ENCODE peak calls at places on chromosomes 16 and 17, in five cellular contexts. One of them, this sample, is unnamed.

GRCh38 chr16:85141491-85142128 is 29.3 kb upstream of the CIBAR2 start:
- DNase-seq in hypothalamus: no peak
- DNase-seq in neural progenitor cell: no peak
- DNase-seq in GM12865: no peak
- DNase-seq in non-pigmented ciliary epithelial cell: no peak
- DNase-seq in this sample: peak

GRCh38 chr16:26334218-26335111 is 642.7 kb downstream of the HS3ST4 start:
- DNase-seq in hypothalamus: no peak
- DNase-seq in neural progenitor cell: peak
- DNase-seq in GM12865: no peak
- DNase-seq in non-pigmented ciliary epithelial cell: no peak
- DNase-seq in this sample: no peak

GRCh38 chr16:24085665-24086064 is 170.5 kb upstream of the CACNG3 start:
- DNase-seq in hypothalamus: no peak
- DNase-seq in neural progenitor cell: no peak
- DNase-seq in GM12865: no peak
- DNase-seq in non-pigmented ciliary epithelial cell: no peak
- DNase-seq in this sample: no peak

GRCh38 chr17:65742433-65743312 is 181.2 kb upstream of the AXIN2 start:
- DNase-seq in hypothalamus: no peak
- DNase-seq in neural progenitor cell: peak
- DNase-seq in GM12865: no peak
- DNase-seq in non-pigmented ciliary epithelial cell: peak
- DNase-seq in this sample: peak

GRCh38 chr17:79126139-79126538 is 51.5 kb downstream of the ENGASE start:
- DNase-seq in hypothalamus: no peak
- DNase-seq in neural progenitor cell: peak
- DNase-seq in GM12865: no peak
- DNase-seq in non-pigmented ciliary epithelial cell: no peak
- DNase-seq in this sample: no peak

GRCh38 chr16:19745286-19746018 is 27.4 kb downstream of the IQCK start:
- DNase-seq in hypothalamus: no peak
- DNase-seq in neural progenitor cell: no peak
- DNase-seq in GM12865: no peak
- DNase-seq in non-pigmented ciliary epithelial cell: no peak
- DNase-seq in this sample: no peak

GRCh38 chr16:1420111-1420539 is 422 bp downstream of the UQCC4 start:
- DNase-seq in hypothalamus: no peak
- DNase-seq in neural progenitor cell: no peak
- DNase-seq in GM12865: no peak
- DNase-seq in non-pigmented ciliary epithelial cell: no peak
- DNase-seq in this sample: peak

GRCh38 chr17:2420131-2420530 is 19.3 kb upstream of the MNT start:
- DNase-seq in hypothalamus: no peak
- DNase-seq in neural progenitor cell: no peak
- DNase-seq in GM12865: no peak
- DNase-seq in non-pigmented ciliary epithelial cell: no peak
- DNase-seq in this sample: peak

GRCh38 chr16:79599256-79599836 is 1.2 kb downstream of the MAF start:
- DNase-seq in hypothalamus: no peak
- DNase-seq in neural progenitor cell: peak
- DNase-seq in GM12865: no peak
- DNase-seq in non-pigmented ciliary epithelial cell: no peak
- DNase-seq in this sample: peak

GRCh38 chr16:86836503-86837125 is 258.3 kb downstream of the FOXL1 start:
- DNase-seq in hypothalamus: no peak
- DNase-seq in neural progenitor cell: no peak
- DNase-seq in GM12865: no peak
- DNase-seq in non-pigmented ciliary epithelial cell: peak
- DNase-seq in this sample: peak

GRCh38 chr16:1773703-1774455 is 945 bp upstream of the MRPS34 start:
- DNase-seq in hypothalamus: no peak
- DNase-seq in neural progenitor cell: no peak
- DNase-seq in GM12865: no peak
- DNase-seq in non-pigmented ciliary epithelial cell: no peak
- DNase-seq in this sample: peak

GRCh38 chr16:12757546-12757945 is 46.1 kb downstream of the CPPED1 start:
- DNase-seq in hypothalamus: no peak
- DNase-seq in neural progenitor cell: no peak
- DNase-seq in GM12865: no peak
- DNase-seq in non-pigmented ciliary epithelial cell: no peak
- DNase-seq in this sample: no peak

GRCh38 chr17:75530837-75531723 is 5.6 kb downstream of the LLGL2 start:
- DNase-seq in hypothalamus: no peak
- DNase-seq in neural progenitor cell: no peak
- DNase-seq in GM12865: no peak
- DNase-seq in non-pigmented ciliary epithelial cell: no peak
- DNase-seq in this sample: peak

GRCh38 chr17:30812218-30813177 is 12.0 kb downstream of the CRLF3 start:
- DNase-seq in hypothalamus: no peak
- DNase-seq in neural progenitor cell: no peak
- DNase-seq in GM12865: no peak
- DNase-seq in non-pigmented ciliary epithelial cell: no peak
- DNase-seq in this sample: no peak

GRCh38 chr16:88461291-88462269 is 8.5 kb downstream of the ZFPM1 start:
- DNase-seq in hypothalamus: no peak
- DNase-seq in neural progenitor cell: peak
- DNase-seq in GM12865: no peak
- DNase-seq in non-pigmented ciliary epithelial cell: no peak
- DNase-seq in this sample: no peak

GRCh38 chr17:36072431-36073121 is 8.5 kb downstream of the CCL18 start:
- DNase-seq in hypothalamus: no peak
- DNase-seq in neural progenitor cell: peak
- DNase-seq in GM12865: peak
- DNase-seq in non-pigmented ciliary epithelial cell: no peak
- DNase-seq in this sample: no peak

GRCh38 chr16:85927938-85928337 is 29.0 kb downstream of the IRF8 start:
- DNase-seq in hypothalamus: no peak
- DNase-seq in neural progenitor cell: no peak
- DNase-seq in GM12865: no peak
- DNase-seq in non-pigmented ciliary epithelial cell: no peak
- DNase-seq in this sample: peak

GRCh38 chr17:7511108-7511507 is 26.9 kb downstream of the POLR2A start:
- DNase-seq in hypothalamus: no peak
- DNase-seq in neural progenitor cell: no peak
- DNase-seq in GM12865: no peak
- DNase-seq in non-pigmented ciliary epithelial cell: no peak
- DNase-seq in this sample: no peak

GRCh38 chr17:61201211-61201610 is 198.4 kb upstream of the TBX2 start:
- DNase-seq in hypothalamus: no peak
- DNase-seq in neural progenitor cell: no peak
- DNase-seq in GM12865: no peak
- DNase-seq in non-pigmented ciliary epithelial cell: peak
- DNase-seq in this sample: peak

GRCh38 chr16:21239646-21240045 is 6.1 kb downstream of the ANKS4B start:
- DNase-seq in hypothalamus: no peak
- DNase-seq in neural progenitor cell: no peak
- DNase-seq in GM12865: no peak
- DNase-seq in non-pigmented ciliary epithelial cell: no peak
- DNase-seq in this sample: no peak

GRCh38 chr17:65588194-65588808 is 26.9 kb upstream of the AXIN2 start:
- DNase-seq in hypothalamus: no peak
- DNase-seq in neural progenitor cell: no peak
- DNase-seq in GM12865: no peak
- DNase-seq in non-pigmented ciliary epithelial cell: no peak
- DNase-seq in this sample: no peak

GRCh38 chr17:63431939-63432804 is 13.9 kb downstream of the CYB561 start:
- DNase-seq in hypothalamus: no peak
- DNase-seq in neural progenitor cell: no peak
- DNase-seq in GM12865: no peak
- DNase-seq in non-pigmented ciliary epithelial cell: peak
- DNase-seq in this sample: peak

GRCh38 chr17:78105101-78105500 is 23.5 kb downstream of the TMC6 start:
- DNase-seq in hypothalamus: no peak
- DNase-seq in neural progenitor cell: no peak
- DNase-seq in GM12865: no peak
- DNase-seq in non-pigmented ciliary epithelial cell: no peak
- DNase-seq in this sample: peak

GRCh38 chr17:4074831-4075495 is 67.9 kb downstream of the ZZEF1 start:
- DNase-seq in hypothalamus: no peak
- DNase-seq in neural progenitor cell: peak
- DNase-seq in GM12865: peak
- DNase-seq in non-pigmented ciliary epithelial cell: no peak
- DNase-seq in this sample: no peak

GRCh38 chr16:2142942-2143868 is 5.2 kb upstream of the RAB26 start:
- DNase-seq in hypothalamus: no peak
- DNase-seq in neural progenitor cell: no peak
- DNase-seq in GM12865: no peak
- DNase-seq in non-pigmented ciliary epithelial cell: no peak
- DNase-seq in this sample: peak

GRCh38 chr17:60094754-60095153 is 16.0 kb upstream of the HEATR6 start:
- DNase-seq in hypothalamus: no peak
- DNase-seq in neural progenitor cell: no peak
- DNase-seq in GM12865: peak
- DNase-seq in non-pigmented ciliary epithelial cell: no peak
- DNase-seq in this sample: no peak

GRCh38 chr16:19513377-19514053 is 8.4 kb downstream of the GDE1 start:
- DNase-seq in hypothalamus: no peak
- DNase-seq in neural progenitor cell: no peak
- DNase-seq in GM12865: no peak
- DNase-seq in non-pigmented ciliary epithelial cell: no peak
- DNase-seq in this sample: no peak

GRCh38 chr17:32971171-32971570 is 20.5 kb upstream of the SPACA3 start:
- DNase-seq in hypothalamus: no peak
- DNase-seq in neural progenitor cell: no peak
- DNase-seq in GM12865: peak
- DNase-seq in non-pigmented ciliary epithelial cell: peak
- DNase-seq in this sample: no peak